ENCODE peak calls at places on chromosomes 2 and 18, in seven cellular contexts. Y, F, X, V, K, Z and Q are unnamed samples.

GRCh38 chr2:170822885-170823799 is 6.5 kb downstream of the GAD1 start:
- DNase-seq in Y (no peak), F (no peak), X (no peak), V (no peak), K (peak), Z (peak), Q (no peak)

GRCh38 chr2:101187131-101187530 is 35.9 kb upstream of the TBC1D8 start:
- DNase-seq in Y (no peak), F (no peak), X (no peak), V (no peak), K (no peak), Z (no peak), Q (no peak)

GRCh38 chr2:233418761-233419625 is 64.7 kb downstream of the DGKD start:
- DNase-seq in Y (peak), F (no peak), X (peak), V (no peak), K (no peak), Z (no peak), Q (peak)

GRCh38 chr2:27115485-27115884 is 3.4 kb downstream of the CGREF1 start:
- DNase-seq in Y (no peak), F (no peak), X (no peak), V (no peak), K (peak), Z (no peak), Q (no peak)

GRCh38 chr2:32626591-32627221 is 1.1 kb upstream of the TTC27 start:
- DNase-seq in Y (no peak), F (no peak), X (no peak), V (no peak), K (no peak), Z (no peak), Q (no peak)

GRCh38 chr2:216634317-216635148 is 1.3 kb downstream of the IGFBP2 start:
- DNase-seq in Y (no peak), F (no peak), X (no peak), V (no peak), K (no peak), Z (no peak), Q (peak)

GRCh38 chr18:72613589-72613988 is 69.4 kb upstream of the CBLN2 start:
- DNase-seq in Y (no peak), F (no peak), X (no peak), V (no peak), K (no peak), Z (no peak), Q (no peak)

GRCh38 chr2:125371867-125372266 is 1284.1 kb upstream of the GYPC start:
- DNase-seq in Y (no peak), F (no peak), X (no peak), V (no peak), K (peak), Z (no peak), Q (no peak)

GRCh38 chr18:26821181-26821580 is 44.3 kb downstream of the AQP4 start:
- DNase-seq in Y (no peak), F (no peak), X (no peak), V (no peak), K (no peak), Z (no peak), Q (peak)

GRCh38 chr2:9250498-9251153 is 44.0 kb downstream of the ASAP2 start:
- DNase-seq in Y (no peak), F (no peak), X (no peak), V (no peak), K (no peak), Z (no peak), Q (no peak)

GRCh38 chr2:232846055-232846454 is 24.0 kb upstream of the SNORC start:
- DNase-seq in Y (no peak), F (no peak), X (no peak), V (no peak), K (no peak), Z (no peak), Q (no peak)

GRCh38 chr2:100643906-100644501 is 81.2 kb downstream of the PDCL3 start:
- DNase-seq in Y (peak), F (no peak), X (peak), V (no peak), K (no peak), Z (no peak), Q (peak)